ENCODE peak calls at places on chromosomes 16 and 17, in six cellular contexts. Y is BJ, X is fibroblast of lung, Z is astrocyte of the spinal cord, N is GM23338, E is WERI-Rb-1. D is an unnamed sample.

GRCh38 chr16:67264277-67264676 is 15.1 kb upstream of the PLEKHG4 start:
- DNase-seq in Y (no peak), N (peak), X (no peak), Z (no peak), E (no peak), D (no peak)

GRCh38 chr16:15141586-15141985 is 47.5 kb upstream of the RRN3 start:
- DNase-seq in Z (no peak), E (no peak), X (no peak), Y (no peak), N (no peak), D (no peak)

GRCh38 chr16:16150117-16150877 is 73.0 kb downstream of the ABCC6 start:
- DNase-seq in Y (no peak), N (peak), X (peak), E (no peak), Z (peak), D (no peak)

GRCh38 chr17:61250335-61250890 is 149.2 kb upstream of the TBX2 start:
- DNase-seq in Y (no peak), E (no peak), X (peak), Z (peak), N (no peak), D (peak)

GRCh38 chr16:11196286-11196828 is 59.6 kb downstream of the SOCS1 start:
- DNase-seq in N (no peak), Z (peak), Y (no peak), E (no peak), X (peak), D (no peak)

GRCh38 chr16:72844225-72844920 is 203.6 kb downstream of the ZFHX3 start:
- DNase-seq in Y (no peak), E (no peak), N (no peak), Z (no peak), X (peak), D (no peak)

GRCh38 chr17:6456914-6457687 is 12.8 kb downstream of the PIMREG start:
- DNase-seq in E (no peak), Z (peak), Y (no peak), X (peak), N (no peak), D (no peak)

GRCh38 chr16:65909310-65910050 is 457.0 kb upstream of the CDH5 start:
- DNase-seq in E (no peak), N (no peak), Z (no peak), Y (no peak), X (peak), D (no peak)

GRCh38 chr17:2710804-2711607 is 558 bp downstream of the CLUH start:
- DNase-seq in Z (no peak), Y (no peak), X (no peak), N (peak), E (no peak), D (peak)

GRCh38 chr17:17784599-17785264 is 52.1 kb downstream of the SREBF1 start:
- DNase-seq in E (peak), Z (no peak), X (no peak), N (peak), Y (no peak), D (no peak)

GRCh38 chr16:81366316-81366932 is 51.7 kb downstream of the GAN start:
- DNase-seq in E (no peak), X (peak), N (peak), Z (peak), Y (no peak), D (no peak)

GRCh38 chr17:13593021-13593751 is 8.5 kb downstream of the HS3ST3A1 start:
- DNase-seq in E (no peak), N (no peak), Y (no peak), Z (no peak), X (peak), D (no peak)

GRCh38 chr17:38674013-38674748 is 576 bp downstream of the EPOP start:
- DNase-seq in Y (no peak), X (no peak), E (peak), N (peak), Z (no peak), D (no peak)

GRCh38 chr16:24906199-24906808 is 60.5 kb downstream of the SLC5A11 start:
- DNase-seq in N (peak), Y (no peak), X (peak), Z (peak), E (no peak), D (no peak)

GRCh38 chr16:19167710-19168172 is 299 bp upstream of the SYT17 start:
- DNase-seq in Z (peak), Y (no peak), E (peak), X (peak), N (peak), D (no peak)

GRCh38 chr16:47045459-47045858 is 72.0 kb upstream of the DNAJA2 start:
- DNase-seq in Y (no peak), Z (no peak), X (peak), E (no peak), N (no peak), D (no peak)

GRCh38 chr16:9139965-9140364 is 48.5 kb downstream of the HAPSTR1 start:
- DNase-seq in Z (no peak), X (peak), N (peak), Y (no peak), E (peak), D (no peak)

GRCh38 chr17:21119247-21119944 is 7.4 kb upstream of the DHRS7B start:
- DNase-seq in X (peak), Z (peak), N (peak), Y (no peak), E (peak), D (no peak)

GRCh38 chr16:73878616-73879015 is 418.0 kb upstream of the PSMD7 start:
- DNase-seq in X (peak), E (peak), Z (peak), N (peak), Y (peak), D (peak)

GRCh38 chr17:5816491-5816890 is 232.2 kb upstream of the NLRP1 start:
- DNase-seq in N (no peak), X (no peak), E (no peak), Y (no peak), Z (no peak), D (no peak)

GRCh38 chr16:66476328-66477027 is 49.4 kb downstream of the BEAN1 start:
- DNase-seq in Y (no peak), N (peak), E (peak), Z (no peak), X (no peak), D (no peak)

GRCh38 chr16:8892101-8892575 is 10.0 kb downstream of the LITAFD start:
- DNase-seq in Y (no peak), X (no peak), E (no peak), Z (no peak), N (no peak), D (no peak)

GRCh38 chr17:6603746-6604325 is 36.7 kb downstream of the KIAA0753 start:
- DNase-seq in N (no peak), Z (no peak), E (no peak), X (no peak), Y (no peak), D (no peak)

GRCh38 chr17:46023783-46024388 is 24.8 kb downstream of the STH start:
- DNase-seq in E (no peak), Z (no peak), N (no peak), Y (no peak), X (no peak), D (no peak)

GRCh38 chr17:35890774-35891155 is 10.6 kb upstream of the CCL5 start:
- DNase-seq in E (no peak), Z (no peak), X (no peak), N (peak), Y (no peak), D (no peak)

GRCh38 chr16:35188288-35189155 is 1729.1 kb downstream of the TP53TG3F start:
- DNase-seq in Z (no peak), E (peak), X (no peak), Y (no peak), N (peak), D (no peak)

GRCh38 chr17:64006361-64007088 is 8.4 kb downstream of the PRR29 start:
- DNase-seq in X (no peak), E (no peak), Y (no peak), N (no peak), Z (no peak), D (no peak)

GRCh38 chr16:47852991-47853390 is 302.8 kb downstream of the ABCC12 start:
- DNase-seq in E (no peak), Z (no peak), N (no peak), Y (no peak), X (no peak), D (no peak)

GRCh38 chr17:39867084-39867890 is 715 bp upstream of the ZPBP2 start:
- DNase-seq in Y (no peak), X (no peak), E (no peak), N (no peak), Z (no peak), D (no peak)

GRCh38 chr17:39866013-39866730 is 1.8 kb upstream of the ZPBP2 start:
- DNase-seq in E (no peak), X (no peak), Y (no peak), N (no peak), Z (no peak), D (no peak)

GRCh38 chr17:39863918-39864746 is at the start of gene IKZF3:
- DNase-seq in E (peak), N (peak), Y (no peak), X (peak), Z (peak), D (no peak)

GRCh38 chr17:39861235-39861634 is 2.9 kb downstream of the IKZF3 start:
- DNase-seq in Y (no peak), N (no peak), X (no peak), E (no peak), Z (no peak), D (no peak)

DNA sequence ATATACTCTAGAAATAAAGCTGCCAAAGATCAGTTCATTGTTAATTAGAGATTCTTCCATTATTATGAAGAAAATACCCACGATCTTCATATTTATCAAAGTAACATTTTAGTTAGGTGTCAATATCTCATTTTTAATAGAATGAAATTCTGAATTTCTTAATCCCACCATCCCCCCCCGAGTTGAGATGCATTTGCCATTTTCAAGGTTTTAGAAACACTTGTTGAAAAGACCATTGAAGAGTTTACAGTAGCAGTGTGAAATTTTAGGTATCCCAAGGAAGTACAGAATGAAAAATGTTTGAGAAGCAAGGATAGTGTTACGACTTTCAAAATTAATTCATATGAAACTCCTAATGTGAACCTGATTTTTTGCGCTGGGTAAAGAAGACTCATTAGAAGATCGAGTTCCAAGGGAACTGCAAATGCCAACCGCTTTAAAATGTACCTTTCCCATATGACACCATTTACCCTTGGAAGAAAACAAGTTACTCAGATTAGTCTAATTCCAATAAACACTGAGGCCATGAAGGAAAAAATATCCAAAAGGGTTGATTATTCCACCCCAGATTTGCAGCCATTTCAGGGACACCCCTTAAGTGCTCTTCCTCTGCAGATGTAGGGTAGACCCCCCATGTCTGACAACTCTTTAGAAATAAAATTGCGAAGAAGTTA is 731 bp downstream of the IKZF3 start:
- DNase-seq in Z (no peak), X (no peak), Y (no peak), N (no peak), E (no peak), D (no peak)
- H3K4me3 ChIP-seq in Z (no peak), X (no peak), Y (no peak), N (peak), E (no peak), D (no peak)

DNA sequence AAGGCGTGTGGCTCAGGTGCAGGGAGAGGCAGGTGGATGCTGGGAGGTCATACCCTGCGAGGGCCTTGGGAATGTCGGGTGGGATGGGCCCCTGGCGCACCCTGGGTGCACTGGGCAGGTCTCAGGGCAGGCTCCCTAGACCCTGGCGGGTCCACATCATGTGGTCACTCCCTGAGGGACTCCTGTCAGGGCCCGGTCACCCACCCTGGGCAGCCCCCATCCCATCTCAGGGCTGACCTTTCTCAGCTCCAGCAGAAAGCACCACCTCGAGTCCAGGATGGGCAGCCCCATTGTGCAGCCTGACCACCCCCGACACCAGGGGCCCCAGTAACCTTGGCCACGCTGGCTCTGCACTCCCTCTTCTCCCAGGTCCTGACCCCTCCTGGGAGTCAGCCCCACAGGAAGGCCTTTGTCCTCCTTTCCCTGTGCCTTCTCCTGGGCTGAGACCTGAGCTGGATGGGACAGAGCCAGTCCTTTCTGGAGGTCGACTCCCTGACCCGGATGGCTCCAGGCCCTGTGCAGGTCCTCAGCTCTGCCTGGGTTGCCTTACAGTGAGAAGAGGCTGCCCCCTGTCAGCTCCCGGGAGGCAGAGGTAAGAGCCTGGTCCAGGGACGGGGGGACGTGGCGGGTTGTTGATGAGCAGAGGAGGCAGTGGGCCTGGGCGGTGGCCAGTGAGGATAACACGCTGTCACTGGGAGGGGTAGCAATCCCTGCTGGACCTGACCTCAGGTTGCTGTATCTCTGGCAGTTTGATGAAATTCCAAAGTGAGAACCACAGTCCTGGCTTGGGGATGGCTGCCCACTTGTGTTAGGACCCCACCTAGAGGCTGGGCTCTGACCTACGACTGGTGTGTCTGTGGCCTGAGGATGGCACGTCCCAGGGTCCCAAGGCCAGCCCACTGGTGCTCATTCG is 77.9 kb downstream of the GOSR1 start:
- DNase-seq in X (no peak), E (peak), Y (no peak), N (peak), Z (no peak), D (no peak)
- TF ChIP-seq CTCF in X (peak), E (peak), Y (peak), N (peak), Z (peak), D (peak)

DNA sequence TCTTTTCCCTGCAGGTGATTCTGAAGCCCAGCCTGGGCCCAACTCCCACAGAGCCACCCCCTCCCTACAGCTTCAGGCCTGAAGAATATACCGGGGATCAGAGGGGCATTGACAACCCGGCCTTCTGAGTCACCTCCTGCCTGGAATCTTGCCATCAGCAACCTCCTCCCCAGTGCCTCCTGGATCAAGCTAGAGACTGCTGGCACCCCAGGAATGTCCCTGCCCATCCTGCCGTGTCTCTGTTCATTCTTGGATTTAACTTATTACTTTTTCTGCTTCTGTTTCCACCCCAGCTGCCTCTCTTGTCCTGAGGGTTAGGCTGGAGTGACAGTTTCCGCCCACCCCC is 4.9 kb downstream of the TMEM92 start:
- DNase-seq in X (no peak), E (no peak), Z (no peak), Y (no peak), N (no peak), D (peak)
- H3K4me3 ChIP-seq in X (no peak), E (no peak), Z (no peak), Y (no peak), N (no peak), D (no peak)

GRCh38 chr17:7844292-7845154 is 10.3 kb upstream of the TMEM88 start:
- DNase-seq in N (peak), Z (peak), Y (no peak), X (peak), E (peak), D (no peak)

GRCh38 chr17:7842380-7842949 is 8.4 kb downstream of the KDM6B start:
- DNase-seq in E (no peak), Z (peak), N (no peak), X (peak), Y (no peak), D (no peak)

GRCh38 chr17:7841622-7842379 is 7.8 kb downstream of the KDM6B start:
- DNase-seq in N (peak), Y (no peak), E (peak), X (peak), Z (peak), D (no peak)

GRCh38 chr17:7843536-7844291 is 9.7 kb downstream of the KDM6B start:
- DNase-seq in Z (peak), X (peak), N (peak), E (peak), Y (no peak), D (no peak)

DNA sequence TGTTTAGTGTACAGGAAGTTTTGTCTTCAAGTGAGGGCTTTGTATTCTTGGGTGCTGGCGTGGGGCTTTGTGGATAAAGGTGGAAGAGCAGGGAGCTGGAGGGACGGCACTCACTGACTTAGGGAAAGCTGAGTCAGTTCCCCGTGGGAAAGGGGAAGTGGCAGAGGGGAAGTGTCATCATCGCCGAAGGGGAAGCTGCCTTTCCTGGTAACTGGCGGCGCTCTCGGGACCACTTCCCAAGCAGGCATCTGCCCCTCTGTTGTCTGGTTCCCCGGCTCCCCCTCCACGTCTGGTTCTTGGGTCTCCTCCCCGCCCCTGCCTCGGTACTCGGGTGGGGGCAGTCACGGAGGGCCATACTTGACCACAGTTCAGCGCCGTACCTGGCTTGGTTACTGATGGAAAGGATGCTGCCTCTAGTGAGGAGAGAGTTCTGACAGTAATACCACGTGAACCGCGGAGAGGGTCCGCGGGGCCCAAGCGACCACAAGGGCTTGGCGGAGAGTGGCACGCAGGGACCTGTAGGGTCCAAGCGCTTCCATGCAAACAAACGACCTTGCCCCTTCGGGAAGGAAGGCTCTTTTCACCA is 9.0 kb downstream of the KDM6B start:
- DNase-seq in X (peak), E (no peak), Z (no peak), N (peak), Y (no peak), D (no peak)
- TF ChIP-seq CTCF in X (no peak), E (no peak), Z (no peak), N (no peak), Y (no peak), D (no peak)

DNA sequence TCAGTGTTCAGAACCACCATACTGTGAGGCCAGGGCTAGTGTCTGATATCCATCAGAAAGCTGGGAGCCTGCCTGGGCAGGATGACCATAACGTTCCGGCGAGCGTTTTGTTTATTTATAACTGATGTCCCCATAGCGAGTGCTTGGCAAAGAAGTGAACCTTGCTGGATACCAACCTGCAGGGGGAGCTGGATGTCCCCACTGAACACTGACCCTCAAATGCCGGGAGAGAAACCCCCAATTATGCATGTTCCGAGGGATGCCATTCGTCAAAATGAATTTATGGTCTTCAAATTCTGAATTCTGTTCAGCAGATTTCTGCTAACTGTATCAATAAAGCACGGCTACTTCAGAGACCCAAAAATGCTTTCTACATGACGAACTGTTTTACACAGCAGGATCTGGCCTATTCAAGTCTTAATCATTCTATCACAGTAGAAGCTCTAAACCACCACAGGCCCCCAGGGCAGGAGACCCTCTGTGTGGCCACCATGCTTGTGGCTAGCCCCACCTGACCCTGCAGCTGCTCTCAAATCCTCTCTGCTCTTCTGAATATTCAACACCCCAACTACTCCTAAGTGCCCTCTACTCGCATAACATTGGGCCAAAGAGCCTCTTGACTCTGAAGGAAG is 15.2 kb downstream of the MED24 start:
- DNase-seq in E (peak), N (peak), X (peak), Y (peak), Z (peak), D (no peak)
- H3K4me3 ChIP-seq in E (no peak), N (no peak), X (no peak), Y (no peak), Z (no peak), D (no peak)

DNA sequence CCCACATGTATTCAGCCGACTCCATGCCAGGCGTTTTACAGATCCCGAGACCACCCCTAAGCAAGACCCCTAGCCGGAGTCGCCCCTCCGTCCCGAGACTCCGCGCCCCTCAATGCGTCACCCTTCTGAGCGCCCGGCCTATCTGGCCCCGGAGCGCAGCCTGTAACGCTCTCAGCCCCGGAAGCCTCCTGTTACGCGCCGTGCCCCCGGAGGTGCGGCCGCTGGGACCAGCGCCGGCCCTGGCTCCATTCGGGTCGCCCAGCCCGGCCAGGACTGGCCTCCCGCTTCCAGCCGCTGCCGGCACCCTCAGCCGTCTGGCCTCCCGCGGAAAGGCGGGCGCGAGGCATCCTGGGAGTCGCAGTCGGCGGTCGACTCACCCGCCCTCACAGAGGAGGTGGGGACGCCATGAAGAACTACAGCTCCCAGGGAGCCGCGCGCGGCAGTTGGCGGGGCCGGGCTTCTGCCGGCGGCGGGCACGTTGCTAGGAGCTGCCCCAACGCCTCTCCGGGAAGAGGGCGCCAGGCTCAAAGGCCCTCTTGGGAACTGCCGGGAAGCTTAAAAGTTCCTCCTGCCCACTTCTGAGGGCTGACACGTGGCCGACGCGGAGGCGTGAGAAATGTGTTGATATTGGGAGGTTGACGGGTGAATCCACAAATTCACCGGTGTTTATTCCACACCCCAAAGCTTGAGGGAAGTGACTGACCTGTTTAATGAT is at the start of gene FBF1:
- DNase-seq in X (peak), E (peak), N (peak), Z (peak), Y (peak), D (peak)
- TF ChIP-seq CTCF in X (no peak), E (no peak), N (peak), Z (no peak), Y (peak), D (no peak)

D was measured in epithelial cell of proximal tubule.